ENCODE peak calls at places on chromosomes 7 and 10, in nine cellular contexts. T is astrocyte of the spinal cord; P is dorsolateral prefrontal cortex; U is fibroblast of the aortic adventitia; Q is HepG2; Y is kidney epithelial cell; H is CD4-positive, alpha-beta T cell; A is transverse colon; F is CD8-positive, alpha-beta T cell. Z is an unnamed sample.

GRCh38 chr10:70052462-70053211 is at the start of gene MACROH2A2:
- DNase-seq in U (peak), H (no peak), F (no peak), Y (peak), Q (peak), A (peak), T (peak), P (peak), Z (no peak)

GRCh38 chr7:101218236-101219130 is 518 bp downstream of the ZNHIT1 start:
- DNase-seq in A (no peak), P (no peak), H (no peak), U (peak), Q (no peak), F (no peak), T (no peak), Y (no peak), Z (no peak)

GRCh38 chr7:81688622-81689411 is 81.0 kb downstream of the HGF start:
- DNase-seq in A (no peak), Q (no peak), F (no peak), P (no peak), Y (no peak), U (peak), T (no peak), H (no peak), Z (no peak)

GRCh38 chr10:49403363-49403762 is 7.5 kb upstream of the DRGX start:
- DNase-seq in T (no peak), H (no peak), U (no peak), Q (no peak), A (no peak), F (no peak), Y (no peak), P (no peak), Z (no peak)

GRCh38 chr10:91185239-91185875 is 35.1 kb upstream of the PCGF5 start:
- DNase-seq in T (peak), A (no peak), U (peak), P (no peak), H (no peak), F (no peak), Q (no peak), Y (peak), Z (no peak)

GRCh38 chr10:13485623-13486022 is 43.2 kb downstream of the BEND7 start:
- DNase-seq in A (no peak), P (no peak), U (peak), H (no peak), Q (no peak), T (peak), Y (no peak), F (no peak), Z (no peak)

GRCh38 chr7:96388620-96389383 is 66.9 kb upstream of the SLC25A13 start:
- DNase-seq in P (no peak), H (no peak), A (no peak), Y (no peak), F (no peak), T (peak), U (peak), Q (no peak), Z (no peak)

GRCh38 chr10:125011171-125011925 is 69.4 kb downstream of the ZRANB1 start:
- DNase-seq in H (no peak), Y (no peak), T (no peak), A (no peak), P (no peak), Q (no peak), F (no peak), U (no peak), Z (no peak)

GRCh38 chr7:91503934-91504575 is 239.8 kb downstream of the FZD1 start:
- DNase-seq in Q (no peak), A (no peak), T (peak), P (no peak), H (no peak), U (peak), F (no peak), Y (no peak), Z (no peak)

GRCh38 chr7:107661081-107661864 is 645 bp downstream of the SLC26A4 start:
- DNase-seq in T (peak), P (peak), U (peak), Y (no peak), F (no peak), A (peak), H (peak), Q (peak), Z (peak)
- TF ChIP-seq CTCF in T (peak), P (no peak), U (peak), Y (peak), F (no peak), A (no peak), H (no peak), Q (peak), Z (no peak)

GRCh38 chr10:42615419-42615818 is 23.0 kb downstream of the ZNF33B start:
- DNase-seq in F (no peak), A (no peak), Y (no peak), U (peak), Q (no peak), H (no peak), P (no peak), T (peak), Z (no peak)

DNA sequence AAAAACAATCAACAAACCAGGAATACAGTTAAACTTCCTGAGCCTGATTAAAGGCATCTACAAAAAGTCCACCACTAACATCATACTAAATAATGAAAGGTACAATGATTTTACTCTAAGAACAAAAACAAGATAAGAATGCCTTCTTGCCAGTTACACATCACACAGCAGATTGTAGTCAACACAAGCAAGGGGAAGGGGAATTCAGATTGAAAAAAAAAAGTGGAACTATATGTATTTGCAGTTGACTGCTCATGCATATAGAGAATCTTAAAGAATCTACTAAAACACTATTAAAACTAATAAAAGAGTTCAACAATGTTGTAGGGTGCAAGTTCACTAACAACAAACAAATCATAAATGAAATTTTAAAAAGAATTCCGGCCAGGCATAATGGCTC is 28.5 kb downstream of the ZNF33B start:
- DNase-seq in Q (no peak), T (no peak), P (no peak), U (no peak), A (no peak), F (no peak), H (no peak), Y (no peak), Z (no peak)
- TF ChIP-seq CTCF in Q (no peak), T (no peak), P (no peak), U (no peak), A (no peak), F (no peak), H (no peak), Y (no peak), Z (no peak)

GRCh38 chr10:96512997-96513685 is 585 bp downstream of the TLL2 start:
- DNase-seq in Q (no peak), Y (no peak), P (no peak), A (no peak), U (peak), H (no peak), T (peak), F (peak), Z (no peak)

GRCh38 chr10:96512524-96512991 is 1.2 kb downstream of the TLL2 start:
- DNase-seq in F (no peak), H (no peak), Q (no peak), U (peak), P (peak), Y (no peak), T (peak), A (peak), Z (no peak)

GRCh38 chr10:96509017-96509641 is 4.6 kb downstream of the TLL2 start:
- DNase-seq in Q (no peak), A (no peak), P (no peak), H (no peak), F (no peak), U (peak), Y (peak), T (peak), Z (no peak)

GRCh38 chr10:96513686-96514551 is at the start of gene TLL2:
- DNase-seq in H (peak), A (peak), U (peak), P (peak), Q (peak), F (peak), Y (peak), T (peak), Z (peak)

GRCh38 chr10:96511044-96511945 is 2.4 kb downstream of the TLL2 start:
- DNase-seq in A (peak), P (peak), Q (peak), Y (no peak), H (no peak), F (no peak), U (peak), T (peak), Z (peak)
- TF ChIP-seq CTCF in A (peak), P (peak), Q (peak), Y (peak), H (peak), F (no peak), U (peak), T (peak), Z (peak)

GRCh38 chr7:134599371-134599770 is 47.3 kb upstream of the BPGM start:
- DNase-seq in T (no peak), A (no peak), Q (no peak), F (no peak), P (peak), U (no peak), Y (no peak), H (no peak), Z (no peak)
- TF ChIP-seq CTCF in T (no peak), A (no peak), Q (no peak), F (no peak), P (no peak), U (no peak), Y (no peak), H (no peak), Z (no peak)

DNA sequence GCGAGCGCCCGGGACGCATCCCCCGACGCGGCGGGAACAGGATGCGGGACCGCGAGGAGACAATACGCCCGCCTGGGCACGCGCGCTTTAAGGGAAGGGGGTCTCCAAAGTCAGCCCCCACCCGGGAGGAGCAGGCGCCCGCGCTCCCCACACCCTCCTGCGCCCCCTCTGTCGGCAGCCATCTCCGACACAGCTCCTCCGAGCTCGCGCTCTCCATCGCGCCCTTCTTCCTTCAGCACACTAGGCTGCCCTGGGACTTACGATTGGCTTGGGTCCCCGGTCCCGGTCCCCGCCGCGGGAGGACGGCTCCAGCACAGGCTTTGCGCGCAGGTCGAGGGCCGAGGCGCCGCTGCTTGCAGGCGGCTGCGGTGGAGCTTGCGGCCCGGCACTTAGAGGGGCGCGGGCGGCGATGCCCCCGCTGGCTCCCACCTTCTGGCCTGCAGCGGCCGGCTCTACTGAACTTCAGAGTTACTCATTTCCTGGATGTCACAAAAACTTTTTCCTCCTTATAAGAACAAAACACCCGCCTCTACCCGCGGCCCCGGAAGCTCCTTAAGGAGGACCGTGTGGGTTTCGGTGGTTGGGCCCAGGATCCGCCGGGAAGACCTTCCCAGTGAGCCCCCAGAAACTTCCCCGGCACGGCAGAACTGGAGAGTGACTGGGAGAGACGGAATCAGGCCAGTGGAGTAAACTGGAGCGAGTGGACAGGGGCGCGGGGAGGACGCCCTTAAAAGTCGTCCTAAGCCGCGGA is at the start of gene ITPRIP:
- DNase-seq in T (peak), P (peak), A (peak), H (peak), Y (no peak), Q (peak), F (peak), U (peak), Z (no peak)
- TF ChIP-seq CTCF in T (peak), P (peak), A (no peak), H (peak), Y (peak), Q (peak), F (no peak), U (peak), Z (peak)

GRCh38 chr10:112795067-112795466 is 155.0 kb upstream of the TCF7L2 start:
- DNase-seq in A (no peak), H (no peak), F (no peak), Q (no peak), Y (no peak), P (no peak), T (no peak), U (no peak), Z (no peak)
- TF ChIP-seq CTCF in A (no peak), H (no peak), F (no peak), Q (no peak), Y (no peak), P (no peak), T (no peak), U (no peak), Z (no peak)

GRCh38 chr10:82221750-82222149 is 346.8 kb downstream of the NRG3 start:
- DNase-seq in U (no peak), H (no peak), T (no peak), Q (no peak), Y (no peak), F (no peak), P (no peak), A (peak), Z (no peak)
- TF ChIP-seq CTCF in U (no peak), H (no peak), T (no peak), Q (no peak), Y (no peak), F (no peak), P (no peak), A (peak), Z (peak)

DNA sequence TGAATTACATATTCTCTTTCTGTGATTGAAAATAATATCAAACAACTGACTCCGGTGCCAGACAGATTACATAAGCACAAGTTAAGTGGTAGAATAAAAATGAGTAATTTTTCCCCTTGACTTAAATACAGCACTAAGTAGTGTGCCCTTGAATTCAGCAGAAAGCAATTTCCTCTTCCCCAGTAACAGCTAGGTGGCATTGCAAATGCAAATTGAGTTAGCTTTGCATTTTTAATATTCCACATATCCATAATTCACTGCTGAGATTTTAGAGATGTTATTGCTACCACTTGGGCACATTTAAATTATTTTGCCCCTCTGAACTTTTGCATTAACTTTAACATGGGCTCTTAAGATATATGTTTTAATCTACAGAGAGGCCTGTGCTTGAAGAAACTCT is 89.8 kb upstream of the NPVF start:
- DNase-seq in Y (no peak), P (no peak), U (no peak), Q (no peak), A (no peak), H (no peak), F (no peak), T (no peak), Z (no peak)
- TF ChIP-seq CTCF in Y (no peak), P (no peak), U (no peak), Q (no peak), A (no peak), H (no peak), F (no peak), T (no peak), Z (no peak)